ENCODE peak calls at places on chromosomes 5 and 9, in four cellular contexts. V, N, A and J are unnamed samples. For H3K27me3, the result is how much of the 10 kb centered on the place peaks cover.

GRCh38 chr9:121836382-121836885 is 185.0 kb downstream of the DAB2IP start:
- DNase-seq in V (no peak), N (no peak), A (no peak), J (no peak)

GRCh38 chr9:124286292-124286931 is 28.7 kb downstream of the NEK6 start:
- DNase-seq in V (no peak), N (no peak), A (peak), J (no peak)

GRCh38 chr5:160802567-160802966 is 49.4 kb downstream of the ATP10B start:
- DNase-seq in V (no peak), N (no peak), A (peak), J (no peak)

GRCh38 chr9:136644593-136645342 is 17.9 kb upstream of the EGFL7 start:
- DNase-seq in V (peak), N (peak), A (no peak), J (peak)

GRCh38 chr9:23258569-23258968 is 567.5 kb downstream of the ELAVL2 start:
- DNase-seq in V (no peak), N (no peak), A (no peak), J (no peak)

GRCh38 chr9:122816163-122816867 is 12.1 kb downstream of the PDCL start:
- DNase-seq in V (peak), N (no peak), A (no peak), J (no peak)

GRCh38 chr9:135463140-135463539 is 16.4 kb upstream of the PPP1R26 start:
- DNase-seq in V (no peak), N (no peak), A (peak), J (peak)

GRCh38 chr5:40879163-40879942 is 29.9 kb upstream of the C7 start:
- DNase-seq in V (no peak), N (peak), A (peak), J (no peak)

GRCh38 chr9:99264070-99264469 is 42.0 kb downstream of the SEC61B start:
- DNase-seq in V (no peak), N (no peak), A (peak), J (peak)

GRCh38 chr5:10229306-10230048 is 20.2 kb downstream of the ATPSCKMT start:
- DNase-seq in V (no peak), N (no peak), A (peak), J (no peak)

GRCh38 chr5:135139397-135140134 is 105.5 kb upstream of the PITX1 start:
- DNase-seq in V (no peak), N (no peak), A (peak), J (no peak)

GRCh38 chr5:53730938-53731337 is 170.5 kb downstream of the NDUFS4 start:
- DNase-seq in V (no peak), N (no peak), A (no peak), J (no peak)

GRCh38 chr5:170111088-170111796 is 5.5 kb downstream of the FOXI1 start:
- DNase-seq in V (no peak), N (no peak), A (no peak), J (no peak)

GRCh38 chr5:32319392-32319791 is 6.7 kb upstream of the MTMR12 start:
- DNase-seq in V (no peak), N (no peak), A (no peak), J (peak)

GRCh38 chr5:155027993-155028629 is 14.6 kb downstream of the KIF4B start:
- DNase-seq in V (no peak), N (no peak), A (no peak), J (peak)

GRCh38 chr5:53965459-53965858 is 344.9 kb downstream of the ARL15 start:
- DNase-seq in V (no peak), N (no peak), A (peak), J (no peak)

GRCh38 chr5:131634666-131634995 is 398 bp downstream of the RAPGEF6 start:
- DNase-seq in V (peak), N (peak), A (peak), J (peak)

GRCh38 chr9:107751522-107752235 is 262.1 kb upstream of the KLF4 start:
- DNase-seq in V (peak), N (no peak), A (peak), J (no peak)

GRCh38 chr9:95032580-95033298 is 284.8 kb downstream of the FANCC start:
- DNase-seq in V (no peak), N (no peak), A (no peak), J (no peak)

GRCh38 chr9:90300901-90301688 is 341.5 kb downstream of the DIRAS2 start:
- DNase-seq in V (peak), N (peak), A (peak), J (no peak)

GRCh38 chr9:120348951-120349429 is 231.0 kb downstream of the CDK5RAP2 start:
- DNase-seq in V (no peak), N (peak), A (peak), J (peak)

GRCh38 chr9:306907-307306 is 92.2 kb downstream of the DOCK8 start:
- DNase-seq in V (no peak), N (no peak), A (no peak), J (peak)

GRCh38 chr5:142096382-142096781 is 12.2 kb upstream of the NDFIP1 start:
- DNase-seq in V (no peak), N (no peak), A (no peak), J (no peak)

GRCh38 chr9:84397151-84397728 is 56.7 kb upstream of the SLC28A3 start:
- DNase-seq in V (peak), N (peak), A (peak), J (peak)

GRCh38 chr9:105693435-105694275 is 686 bp upstream of the TMEM38B start:
- DNase-seq in V (no peak), N (peak), A (peak), J (no peak)

GRCh38 chr9:35660966-35661413 is 2.9 kb downstream of the CCDC107 start:
- DNase-seq in V (no peak), N (no peak), A (peak), J (peak)

GRCh38 chr5:172490739-172491461 is 36.6 kb upstream of the SH3PXD2B start:
- DNase-seq in V (no peak), N (no peak), A (no peak), J (no peak)

GRCh38 chr9:136787690-136788400 is 3.3 kb upstream of the TMEM141 start:
- DNase-seq in V (peak), N (peak), A (peak), J (peak)

GRCh38 chr9:32502459-32502858 is 23.5 kb downstream of the RIGI start:
- DNase-seq in V (no peak), N (no peak), A (peak), J (no peak)

GRCh38 chr9:36905101-36906066 is 128.7 kb downstream of the PAX5 start:
- DNase-seq in V (no peak), N (no peak), A (no peak), J (peak)

GRCh38 chr5:119353686-119354366 is 2.0 kb upstream of the TNFAIP8 start:
- DNase-seq in V (no peak), N (no peak), A (no peak), J (no peak)

GRCh38 chr5:174315871-174316270 is 270.4 kb downstream of the NSG2 start:
- DNase-seq in V (no peak), N (no peak), A (no peak), J (no peak)

GRCh38 chr5:123700624-123701023 is 188.6 kb downstream of the CSNK1G3 start:
- DNase-seq in V (no peak), N (no peak), A (peak), J (no peak)

GRCh38 chr9:121278535-121279169 is 10.7 kb downstream of the GSN start:
- DNase-seq in V (peak), N (peak), A (peak), J (peak)

GRCh38 chr5:2715856-2716255 is 35.6 kb downstream of the IRX2 start:
- DNase-seq in V (no peak), N (no peak), A (no peak), J (no peak)

GRCh38 chr5:400282-401215 is 42.4 kb upstream of the EXOC3 start:
- DNase-seq in V (no peak), N (peak), A (peak), J (peak)

GRCh38 chr5:121378559-121379359 is 472.9 kb upstream of the FTMT start:
- DNase-seq in V (no peak), N (no peak), A (no peak), J (no peak)

GRCh38 chr5:108637110-108637509 is 110.6 kb upstream of the FER start:
- DNase-seq in V (no peak), N (no peak), A (peak), J (no peak)

DNA sequence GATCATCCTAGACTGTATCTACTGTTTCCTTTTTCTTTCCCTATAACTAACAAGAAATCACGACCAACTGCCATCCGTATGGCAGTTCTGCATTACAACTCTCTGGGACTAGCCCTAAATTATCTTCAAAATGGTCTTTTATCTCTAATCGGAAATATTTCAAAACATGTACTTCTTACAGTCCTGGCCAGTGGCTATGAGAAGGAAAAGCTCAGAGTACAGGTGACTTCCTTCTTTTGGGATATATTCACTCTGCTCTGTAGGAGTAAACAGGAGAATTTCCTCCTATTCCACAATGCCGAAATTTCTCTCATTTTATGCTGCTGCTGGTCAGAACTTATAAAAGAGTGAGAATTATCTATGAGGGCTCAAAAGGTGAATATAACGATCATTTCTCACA is 1.8 kb upstream of the SEPTIN8 start:
- DNase-seq in V (no peak), N (no peak), A (no peak), J (no peak)
- H3K27me3 ChIP-seq in V (under half), N (under half), A (under half), J (under half)

GRCh38 chr9:133205996-133206931 is 2.8 kb downstream of the OBP2B start:
- DNase-seq in V (no peak), N (peak), A (no peak), J (no peak)
- H3K27me3 ChIP-seq in V (under half), N (under half), A (under half), J (under half)

GRCh38 chr5:136198453-136198852 is 5.5 kb upstream of the SMIM32 start:
- DNase-seq in V (no peak), N (peak), A (no peak), J (no peak)

GRCh38 chr5:136195971-136196577 is 3.1 kb upstream of the SMIM32 start:
- DNase-seq in V (no peak), N (peak), A (no peak), J (no peak)

GRCh38 chr5:136199408-136199807 is 6.4 kb upstream of the SMIM32 start:
- DNase-seq in V (no peak), N (peak), A (no peak), J (no peak)

GRCh38 chr5:136200130-136200529 is 7.2 kb upstream of the SMIM32 start:
- DNase-seq in V (no peak), N (peak), A (no peak), J (peak)

DNA sequence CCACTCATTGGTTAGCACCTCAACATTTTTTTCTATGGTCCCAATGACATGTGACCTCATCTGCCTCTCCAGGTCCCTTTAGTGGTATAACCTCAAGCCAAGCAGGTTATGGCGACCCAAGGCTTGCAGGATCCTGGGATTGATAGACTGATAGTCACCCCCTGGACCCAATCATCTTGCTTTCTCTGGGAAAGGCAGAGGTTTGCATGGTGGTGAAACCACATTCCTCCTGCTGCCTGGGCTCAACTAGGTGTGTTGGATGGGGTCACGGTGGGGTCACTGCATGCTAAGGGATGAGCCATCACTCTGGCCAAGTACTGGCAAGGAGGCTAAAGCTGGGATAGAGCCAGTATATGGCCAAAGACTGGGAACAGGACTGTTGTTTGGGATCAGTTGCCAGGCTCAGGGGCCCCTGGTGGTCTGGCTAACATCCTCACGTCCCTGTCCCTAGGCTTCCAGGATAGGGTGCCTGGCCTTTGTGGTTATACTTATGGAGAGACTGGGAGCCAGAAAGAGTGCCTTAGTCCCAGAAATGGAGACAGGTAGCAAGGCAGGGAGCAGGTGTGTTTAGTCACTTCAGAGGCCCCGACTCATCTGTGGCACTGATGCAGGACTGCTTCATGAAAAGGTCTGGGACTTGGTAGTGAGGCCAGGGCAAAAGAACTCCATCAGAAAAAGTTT is 4.6 kb upstream of the SMIM32 start:
- DNase-seq in V (no peak), N (peak), A (no peak), J (no peak)
- H3K27me3 ChIP-seq in V (under half), N (under half), A (under half), J (half or more)

DNA sequence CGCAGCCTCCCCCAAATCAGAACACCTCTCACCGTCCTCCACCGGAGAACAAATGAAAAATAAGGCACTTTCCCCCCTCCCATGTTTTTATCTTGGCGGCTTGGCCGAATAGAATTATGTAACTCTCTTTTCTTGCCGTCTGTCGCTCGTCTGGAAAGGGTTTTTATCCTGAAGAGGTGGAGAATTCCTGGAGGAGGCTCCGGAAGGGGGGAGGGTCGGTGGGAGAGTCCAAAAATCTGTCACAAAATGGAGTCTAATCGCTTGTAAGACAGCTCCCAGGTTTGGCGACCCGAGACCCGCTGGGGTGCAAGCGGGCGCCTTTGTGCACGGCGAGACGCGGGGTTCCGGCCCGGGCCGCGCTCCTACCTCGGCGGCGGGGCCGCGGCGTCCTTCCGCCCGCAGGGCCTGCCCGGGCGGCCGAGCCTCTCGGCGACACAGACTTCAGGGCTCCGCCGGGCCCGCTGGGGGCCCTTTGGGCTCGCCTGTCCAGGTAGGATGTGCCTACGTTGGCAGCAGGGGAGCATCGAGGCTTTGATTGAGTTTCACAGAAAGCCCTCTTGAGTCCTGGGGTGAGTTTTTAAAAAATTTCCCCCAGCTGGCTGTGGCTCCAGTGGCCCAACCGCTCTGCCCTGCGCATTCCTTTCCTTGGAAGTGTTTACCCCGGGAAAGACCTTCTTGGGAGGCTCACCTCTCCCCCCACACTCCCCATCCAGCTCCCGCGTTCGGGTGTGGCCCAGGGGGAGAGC is 5.0 kb downstream of the LMX1B start:
- DNase-seq in V (no peak), N (peak), A (no peak), J (peak)
- H3K27me3 ChIP-seq in V (half or more), N (half or more), A (under half), J (half or more)

GRCh38 chr9:130935660-130936271 is 3.3 kb downstream of the FIBCD1 start:
- DNase-seq in V (no peak), N (no peak), A (no peak), J (no peak)
- H3K27me3 ChIP-seq in V (half or more), N (under half), A (under half), J (under half)